ENCODE peak calls at places on chromosomes 16 and 17, in five cellular contexts. V is T47D, F is hippocampal formation, J is posterior cingulate gyrus, P is testis. Q is an unnamed sample.

GRCh38 chr17:42059815-42060214 is 9.4 kb upstream of the C17orf113 start:
- DNase-seq in V (no peak), F (no peak), J (no peak), P (no peak), Q (no peak)

GRCh38 chr17:80175411-80175810 is 5.6 kb downstream of the CARD14 start:
- DNase-seq in V (peak; percentile 74), F (no peak), J (no peak), P (no peak), Q (no peak)

GRCh38 chr17:38320482-38320881 is 23.3 kb downstream of the GPR179 start:
- DNase-seq in V (peak; percentile 80), F (no peak), J (no peak), P (no peak), Q (no peak)

GRCh38 chr16:6125483-6126259 is 1028.1 kb upstream of the EEF2KMT start:
- DNase-seq in V (no peak), F (no peak), J (no peak), P (no peak), Q (no peak)

GRCh38 chr16:85929259-85929704 is 30.3 kb downstream of the IRF8 start:
- DNase-seq in V (no peak), F (no peak), J (no peak), P (no peak), Q (no peak)

GRCh38 chr17:59381716-59382570 is 50.5 kb downstream of the YPEL2 start:
- DNase-seq in V (no peak), F (peak; percentile 92), J (peak; percentile 77), P (no peak), Q (no peak)

GRCh38 chr17:50758524-50758923 is 8.8 kb downstream of the ANKRD40CL start:
- DNase-seq in V (no peak), F (no peak), J (no peak), P (no peak), Q (no peak)

GRCh38 chr17:28811594-28812135 is 30.9 kb downstream of the FAM222B start:
- DNase-seq in V (no peak), F (peak; percentile 13), J (no peak), P (no peak), Q (peak; percentile 28)

GRCh38 chr17:31508310-31509094 is 117.0 kb downstream of the RAB11FIP4 start:
- DNase-seq in V (no peak), F (no peak), J (no peak), P (no peak), Q (no peak)

GRCh38 chr16:14364386-14365199 is 265.5 kb downstream of the PARN start:
- DNase-seq in V (no peak), F (no peak), J (no peak), P (no peak), Q (peak; percentile 34)

GRCh38 chr16:24515186-24515585 is 24.2 kb upstream of the RBBP6 start:
- DNase-seq in V (no peak), F (no peak), J (no peak), P (no peak), Q (no peak)

GRCh38 chr16:66509576-66509975 is 40.3 kb downstream of the TK2 start:
- DNase-seq in V (no peak), F (no peak), J (no peak), P (no peak), Q (no peak)

GRCh38 chr16:27458196-27458728 is 56.3 kb downstream of the IL21R start:
- DNase-seq in V (no peak), F (no peak), J (no peak), P (no peak), Q (no peak)

GRCh38 chr17:21330436-21331160 is 45.6 kb upstream of the KCNJ12 start:
- DNase-seq in V (no peak), F (no peak), J (no peak), P (no peak), Q (no peak)